ENCODE peak calls at places on chromosomes 5 and 9, in eight cellular contexts. Y is stomach, Q is breast epithelium, Z is endothelial cell of umbilical vein, P is A549, O is H54, K is spleen, H is GM12891. E is an unnamed sample.

GRCh38 chr5:149317281-149318048 is 27.8 kb upstream of the GRPEL2 start:
- DNase-seq in H (peak), Q (no peak), O (peak), P (peak), K (no peak), Y (peak), Z (peak), E (peak)

GRCh38 chr9:5869315-5870019 is 21.2 kb upstream of the MLANA start:
- DNase-seq in O (peak), Q (no peak), K (no peak), Y (no peak), P (peak), Z (no peak), H (peak), E (peak)

GRCh38 chr9:72703574-72703973 is 182.2 kb downstream of the TMC1 start:
- DNase-seq in Z (no peak), P (no peak), Q (no peak), H (no peak), Y (no peak), O (no peak), K (no peak), E (no peak)

GRCh38 chr5:86917117-86917579 is 299.4 kb downstream of the COX7C start:
- DNase-seq in H (no peak), Q (no peak), P (no peak), Y (no peak), Z (peak), K (no peak), O (no peak), E (peak)

GRCh38 chr9:136331030-136331429 is 3.7 kb downstream of the GPSM1 start:
- DNase-seq in P (no peak), Z (no peak), O (no peak), Q (no peak), Y (no peak), K (no peak), H (no peak), E (no peak)

GRCh38 chr9:129613520-129614175 is 7.3 kb downstream of the C9orf50 start:
- DNase-seq in H (no peak), Y (no peak), Z (no peak), Q (no peak), P (no peak), K (no peak), O (no peak), E (no peak)

GRCh38 chr5:112068593-112068992 is 311.6 kb upstream of the NREP start:
- DNase-seq in H (no peak), O (no peak), Q (no peak), K (no peak), Y (no peak), P (no peak), Z (no peak), E (no peak)

GRCh38 chr5:151584057-151584937 is 6.8 kb downstream of the FAT2 start:
- DNase-seq in K (no peak), Z (no peak), Q (peak), H (no peak), P (no peak), O (no peak), Y (no peak), E (no peak)

GRCh38 chr9:98721643-98722042 is 12.9 kb upstream of the GABBR2 start:
- DNase-seq in Q (no peak), H (no peak), O (no peak), P (no peak), Z (no peak), Y (no peak), K (no peak), E (no peak)

GRCh38 chr5:14593326-14594036 is 11.9 kb downstream of the OTULINL start:
- DNase-seq in P (no peak), H (no peak), Z (no peak), Y (no peak), K (no peak), Q (no peak), O (no peak), E (peak)

GRCh38 chr5:10354048-10354872 is 765 bp downstream of the MARCHF6 start:
- DNase-seq in Y (peak), O (no peak), Z (peak), P (peak), Q (peak), K (no peak), H (no peak), E (peak)

GRCh38 chr5:134209477-134210240 is 16.2 kb downstream of the PPP2CA start:
- DNase-seq in Y (no peak), K (no peak), Z (no peak), Q (no peak), O (no peak), P (no peak), H (no peak), E (no peak)

GRCh38 chr5:147507480-147508126 is 2.3 kb downstream of the DPYSL3 start:
- DNase-seq in Y (no peak), Z (peak), P (no peak), H (no peak), K (no peak), O (no peak), Q (no peak), E (no peak)

GRCh38 chr9:99031994-99032393 is 72.9 kb upstream of the TGFBR1 start:
- DNase-seq in Q (no peak), Y (no peak), K (no peak), O (no peak), P (no peak), Z (no peak), H (no peak), E (no peak)

GRCh38 chr5:110333384-110333783 is 393.1 kb downstream of the TMEM232 start:
- DNase-seq in Q (no peak), Z (no peak), H (no peak), Y (no peak), P (no peak), K (no peak), O (no peak), E (peak)

GRCh38 chr9:122457787-122458186 is 19.9 kb downstream of the OR1J1 start:
- DNase-seq in H (no peak), Y (no peak), P (no peak), K (no peak), O (no peak), Z (no peak), Q (no peak), E (no peak)

GRCh38 chr9:130847306-130848217 is 12.5 kb downstream of the ABL1 start:
- DNase-seq in O (no peak), Z (peak), Q (peak), Y (peak), H (no peak), K (no peak), P (peak), E (no peak)

GRCh38 chr9:75866273-75866871 is 24.1 kb upstream of the PCSK5 start:
- DNase-seq in K (no peak), Y (peak), O (peak), Z (peak), Q (peak), P (no peak), H (no peak), E (peak)

GRCh38 chr9:108162664-108163063 is 673.1 kb upstream of the KLF4 start:
- DNase-seq in Y (no peak), P (no peak), H (no peak), K (no peak), O (peak), Z (no peak), Q (no peak), E (no peak)

GRCh38 chr5:139443766-139444473 is 4.6 kb upstream of the DNAJC18 start:
- DNase-seq in Y (no peak), O (no peak), P (no peak), Q (no peak), K (no peak), H (no peak), Z (peak), E (no peak)

GRCh38 chr5:98750693-98751092 is 22.8 kb upstream of the RGMB start:
- DNase-seq in Z (peak), Y (no peak), O (no peak), P (no peak), H (no peak), Q (no peak), K (no peak), E (no peak)

GRCh38 chr5:120096413-120096812 is 367.7 kb upstream of the PRR16 start:
- DNase-seq in Z (no peak), Y (no peak), H (no peak), O (no peak), P (no peak), K (no peak), Q (no peak), E (no peak)

GRCh38 chr9:127918201-127919107 is 1.6 kb upstream of the ST6GALNAC4 start:
- DNase-seq in K (no peak), Q (no peak), P (no peak), O (no peak), H (no peak), Z (peak), Y (no peak), E (peak)
- TF ChIP-seq POLR2A in K (no peak), Q (no peak), P (no peak), O (no peak), H (no peak), Z (no peak), Y (no peak), E (no peak)

GRCh38 chr5:59021837-59022514 is 439.1 kb downstream of the RAB3C start:
- DNase-seq in O (no peak), P (no peak), K (no peak), Z (no peak), Y (peak), Q (no peak), H (no peak), E (no peak)

GRCh38 chr5:59025734-59026133 is 442.9 kb downstream of the RAB3C start:
- DNase-seq in Z (no peak), Q (no peak), H (no peak), O (no peak), P (no peak), Y (no peak), K (no peak), E (no peak)

GRCh38 chr5:59027145-59027907 is 444.5 kb downstream of the RAB3C start:
- DNase-seq in Z (no peak), O (no peak), Q (no peak), H (no peak), P (no peak), Y (no peak), K (no peak), E (no peak)
- TF ChIP-seq POLR2A in Z (no peak), O (no peak), Q (no peak), H (no peak), P (no peak), Y (no peak), K (no peak), E (no peak)

DNA sequence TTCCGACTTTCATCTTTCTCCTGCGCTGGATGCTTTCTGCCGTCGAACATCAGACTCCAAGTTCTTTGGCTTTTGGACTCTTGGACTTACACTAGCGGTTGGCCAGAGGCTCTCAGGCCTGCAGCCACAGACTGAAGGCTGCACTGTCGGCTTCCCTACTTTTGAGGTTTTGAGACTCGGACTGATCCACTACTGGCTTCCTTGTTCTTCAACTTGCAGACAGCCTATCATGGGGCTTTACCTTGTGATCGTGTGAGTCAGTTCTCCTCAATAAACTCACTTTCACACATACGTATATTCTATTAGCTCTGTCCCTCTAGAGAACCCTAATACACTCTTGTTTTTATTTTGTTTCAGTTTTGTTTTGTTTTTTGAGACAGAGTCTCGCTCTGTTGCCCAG is 10.3 kb downstream of the FKBP15 start:
- DNase-seq in Z (no peak), Y (no peak), P (no peak), O (no peak), H (no peak), K (no peak), Q (no peak), E (no peak)
- TF ChIP-seq POLR2A in Z (no peak), Y (no peak), P (no peak), O (no peak), H (no peak), K (no peak), Q (no peak), E (no peak)

GRCh38 chr9:421896-422295 is 207.2 kb downstream of the DOCK8 start:
- DNase-seq in H (no peak), Y (no peak), O (no peak), P (no peak), Q (no peak), K (no peak), Z (no peak), E (no peak)
- TF ChIP-seq POLR2A in H (no peak), Y (no peak), O (no peak), P (no peak), Q (no peak), K (no peak), Z (no peak), E (no peak)

GRCh38 chr5:126937796-126938195 is 92.6 kb downstream of the MARCHF3 start:
- DNase-seq in K (no peak), Z (no peak), P (no peak), H (no peak), Y (no peak), Q (no peak), O (no peak), E (no peak)
- TF ChIP-seq POLR2A in K (no peak), Z (no peak), P (no peak), H (no peak), Y (no peak), Q (no peak), O (no peak), E (no peak)